ENCODE peak calls at places on chromosomes 11 and 22, in seven cellular contexts. One of them, this sample, is unnamed.

GRCh38 chr11:69210660-69211035 is 54.9 kb downstream of the SMIM38 start:
- DNase-seq in adipocyte: no peak
- DNase-seq in astrocyte of the cerebellum: no peak
- DNase-seq in GM12864: no peak
- DNase-seq in transverse colon: no peak
- DNase-seq in lower lobe of right lung: no peak
- DNase-seq in fibroblast of mammary gland: no peak
- DNase-seq in this sample: no peak

GRCh38 chr11:116558504-116559252 is 214.1 kb downstream of the BUD13 start:
- DNase-seq in adipocyte: no peak
- DNase-seq in astrocyte of the cerebellum: no peak
- DNase-seq in GM12864: no peak
- DNase-seq in transverse colon: no peak
- DNase-seq in lower lobe of right lung: no peak
- DNase-seq in fibroblast of mammary gland: peak; percentile 32
- DNase-seq in this sample: no peak

GRCh38 chr11:2400069-2400760 is at the start of gene TSSC4:
- DNase-seq in adipocyte: peak; percentile 100
- DNase-seq in astrocyte of the cerebellum: peak; percentile 100
- DNase-seq in GM12864: peak; percentile 99
- DNase-seq in transverse colon: peak; percentile 100
- DNase-seq in lower lobe of right lung: peak; percentile 100
- DNase-seq in fibroblast of mammary gland: peak; percentile 100
- DNase-seq in this sample: peak; percentile 99

GRCh38 chr22:40446203-40446602 is 75.8 kb downstream of the SGSM3 start:
- DNase-seq in adipocyte: no peak
- DNase-seq in astrocyte of the cerebellum: no peak
- DNase-seq in GM12864: no peak
- DNase-seq in transverse colon: no peak
- DNase-seq in lower lobe of right lung: no peak
- DNase-seq in fibroblast of mammary gland: no peak
- DNase-seq in this sample: no peak

GRCh38 chr11:126510621-126511370 is 155.3 kb downstream of the ST3GAL4 start:
- DNase-seq in adipocyte: no peak
- DNase-seq in astrocyte of the cerebellum: peak; percentile 2
- DNase-seq in GM12864: no peak
- DNase-seq in transverse colon: no peak
- DNase-seq in lower lobe of right lung: no peak
- DNase-seq in fibroblast of mammary gland: no peak
- DNase-seq in this sample: no peak

GRCh38 chr11:15124528-15124927 is 9.8 kb downstream of the INSC start:
- DNase-seq in adipocyte: no peak
- DNase-seq in astrocyte of the cerebellum: no peak
- DNase-seq in GM12864: no peak
- DNase-seq in transverse colon: no peak
- DNase-seq in lower lobe of right lung: no peak
- DNase-seq in fibroblast of mammary gland: no peak
- DNase-seq in this sample: no peak

GRCh38 chr11:65478411-65479183 is 20.2 kb upstream of the MALAT1 start:
- DNase-seq in adipocyte: peak; percentile 38
- DNase-seq in astrocyte of the cerebellum: no peak
- DNase-seq in GM12864: no peak
- DNase-seq in transverse colon: peak; percentile 61
- DNase-seq in lower lobe of right lung: peak; percentile 64
- DNase-seq in fibroblast of mammary gland: peak; percentile 87
- DNase-seq in this sample: no peak

GRCh38 chr11:8252388-8252787 is 11.3 kb downstream of the LMO1 start:
- DNase-seq in adipocyte: no peak
- DNase-seq in astrocyte of the cerebellum: no peak
- DNase-seq in GM12864: no peak
- DNase-seq in transverse colon: no peak
- DNase-seq in lower lobe of right lung: peak; percentile 14
- DNase-seq in fibroblast of mammary gland: no peak
- DNase-seq in this sample: no peak

GRCh38 chr22:17368727-17369552 is at the start of gene CECR2:
- DNase-seq in adipocyte: peak; percentile 1
- DNase-seq in astrocyte of the cerebellum: no peak
- DNase-seq in GM12864: no peak
- DNase-seq in transverse colon: peak; percentile 21
- DNase-seq in lower lobe of right lung: peak; percentile 72
- DNase-seq in fibroblast of mammary gland: no peak
- DNase-seq in this sample: no peak

GRCh38 chr11:35515224-35515623 is 10.2 kb downstream of the PAMR1 start:
- DNase-seq in adipocyte: peak; percentile 85
- DNase-seq in astrocyte of the cerebellum: no peak
- DNase-seq in GM12864: no peak
- DNase-seq in transverse colon: no peak
- DNase-seq in lower lobe of right lung: no peak
- DNase-seq in fibroblast of mammary gland: peak; percentile 85
- DNase-seq in this sample: peak; percentile 85

GRCh38 chr11:5291207-5291838 is 10.4 kb downstream of the OR51B4 start:
- DNase-seq in adipocyte: peak; percentile 57
- DNase-seq in astrocyte of the cerebellum: peak; percentile 6
- DNase-seq in GM12864: no peak
- DNase-seq in transverse colon: no peak
- DNase-seq in lower lobe of right lung: no peak
- DNase-seq in fibroblast of mammary gland: peak; percentile 69
- DNase-seq in this sample: no peak

GRCh38 chr11:72584293-72584921 is 89.8 kb downstream of the PDE2A start:
- DNase-seq in adipocyte: peak; percentile 16
- DNase-seq in astrocyte of the cerebellum: no peak
- DNase-seq in GM12864: no peak
- DNase-seq in transverse colon: peak; percentile 60
- DNase-seq in lower lobe of right lung: peak; percentile 86
- DNase-seq in fibroblast of mammary gland: peak; percentile 38
- DNase-seq in this sample: no peak
- H3K4me3 ChIP-seq in adipocyte: no peak overlapping the region
- H3K4me3 ChIP-seq in astrocyte of the cerebellum: no peak overlapping the region
- H3K4me3 ChIP-seq in GM12864: no peak overlapping the region
- H3K4me3 ChIP-seq in transverse colon: no peak overlapping the region
- H3K4me3 ChIP-seq in lower lobe of right lung: peak overlapping the region; percentile 28
- H3K4me3 ChIP-seq in fibroblast of mammary gland: peak overlapping the region; percentile 2
- H3K4me3 ChIP-seq in this sample: peak overlapping the region; percentile 8

GRCh38 chr22:22462813-22463567 is 45.6 kb downstream of the ZNF280B start:
- DNase-seq in adipocyte: no peak
- DNase-seq in astrocyte of the cerebellum: no peak
- DNase-seq in GM12864: no peak
- DNase-seq in transverse colon: no peak
- DNase-seq in lower lobe of right lung: no peak
- DNase-seq in fibroblast of mammary gland: peak; percentile 14
- DNase-seq in this sample: no peak

GRCh38 chr22:22465782-22466181 is 42.8 kb downstream of the ZNF280B start:
- DNase-seq in adipocyte: no peak
- DNase-seq in astrocyte of the cerebellum: no peak
- DNase-seq in GM12864: no peak
- DNase-seq in transverse colon: no peak
- DNase-seq in lower lobe of right lung: no peak
- DNase-seq in fibroblast of mammary gland: peak; percentile 56
- DNase-seq in this sample: no peak

GRCh38 chr22:22464541-22465054 is 43.9 kb downstream of the ZNF280B start:
- DNase-seq in adipocyte: no peak
- DNase-seq in astrocyte of the cerebellum: no peak
- DNase-seq in GM12864: no peak
- DNase-seq in transverse colon: no peak
- DNase-seq in lower lobe of right lung: no peak
- DNase-seq in fibroblast of mammary gland: no peak
- DNase-seq in this sample: no peak

GRCh38 chr22:22465094-22465602 is 43.4 kb downstream of the ZNF280B start:
- DNase-seq in adipocyte: no peak
- DNase-seq in astrocyte of the cerebellum: no peak
- DNase-seq in GM12864: no peak
- DNase-seq in transverse colon: no peak
- DNase-seq in lower lobe of right lung: no peak
- DNase-seq in fibroblast of mammary gland: no peak
- DNase-seq in this sample: no peak

DNA sequence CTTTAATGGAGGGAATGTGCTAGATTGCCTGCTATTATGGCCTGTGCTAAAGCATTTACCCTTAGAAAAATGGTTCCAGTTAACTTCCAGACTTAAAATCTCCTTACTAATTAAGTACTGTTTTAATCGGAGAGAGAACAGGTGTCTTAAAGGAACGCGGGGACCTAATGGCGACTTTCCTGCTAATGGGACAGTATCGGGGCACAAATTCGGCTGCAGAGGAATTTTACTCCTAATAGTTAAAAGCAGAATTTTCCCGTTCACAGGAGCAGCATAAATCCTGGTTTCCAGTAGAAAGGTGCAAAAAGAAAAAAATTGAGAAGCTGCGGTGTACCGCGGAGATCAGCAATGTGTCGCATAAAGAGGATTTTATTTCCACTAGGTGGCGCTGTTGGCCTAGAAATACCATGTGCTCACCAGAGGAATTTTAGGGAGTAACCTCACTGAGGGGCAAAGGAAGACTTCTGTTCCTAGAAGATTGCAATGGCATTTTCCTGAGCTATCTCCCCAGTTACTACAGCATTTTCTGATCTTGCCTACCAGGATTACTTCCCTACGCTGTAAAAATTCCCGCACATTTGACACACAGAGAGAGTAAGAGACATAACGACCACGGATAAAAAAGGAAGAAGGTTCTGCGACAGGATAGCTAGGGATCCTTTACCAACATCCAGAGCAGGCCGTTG is 44.5 kb downstream of the ZNF280B start:
- DNase-seq in adipocyte: peak; percentile 85
- DNase-seq in astrocyte of the cerebellum: peak; percentile 35
- DNase-seq in GM12864: peak; percentile 24
- DNase-seq in transverse colon: peak; percentile 44
- DNase-seq in lower lobe of right lung: no peak
- DNase-seq in fibroblast of mammary gland: peak; percentile 64
- DNase-seq in this sample: no peak
- H3K4me3 ChIP-seq in adipocyte: no peak overlapping the region
- H3K4me3 ChIP-seq in astrocyte of the cerebellum: no peak overlapping the region
- H3K4me3 ChIP-seq in GM12864: no peak overlapping the region
- H3K4me3 ChIP-seq in transverse colon: no peak overlapping the region
- H3K4me3 ChIP-seq in lower lobe of right lung: no peak overlapping the region
- H3K4me3 ChIP-seq in fibroblast of mammary gland: no peak overlapping the region
- H3K4me3 ChIP-seq in this sample: no peak overlapping the region

GRCh38 chr22:29202231-29203192 is 3.2 kb upstream of the EMID1 start:
- DNase-seq in adipocyte: no peak
- DNase-seq in astrocyte of the cerebellum: peak; percentile 88
- DNase-seq in GM12864: peak; percentile 87
- DNase-seq in transverse colon: peak; percentile 59
- DNase-seq in lower lobe of right lung: peak; percentile 67
- DNase-seq in fibroblast of mammary gland: peak; percentile 5
- DNase-seq in this sample: no peak

GRCh38 chr22:29200901-29201300 is 4.8 kb upstream of the EMID1 start:
- DNase-seq in adipocyte: no peak
- DNase-seq in astrocyte of the cerebellum: no peak
- DNase-seq in GM12864: no peak
- DNase-seq in transverse colon: no peak
- DNase-seq in lower lobe of right lung: no peak
- DNase-seq in fibroblast of mammary gland: no peak
- DNase-seq in this sample: no peak

GRCh38 chr22:29203456-29203855 is 2.2 kb upstream of the EMID1 start:
- DNase-seq in adipocyte: no peak
- DNase-seq in astrocyte of the cerebellum: no peak
- DNase-seq in GM12864: no peak
- DNase-seq in transverse colon: no peak
- DNase-seq in lower lobe of right lung: no peak
- DNase-seq in fibroblast of mammary gland: no peak
- DNase-seq in this sample: no peak

GRCh38 chr22:29199702-29200400 is 5.8 kb upstream of the EMID1 start:
- DNase-seq in adipocyte: no peak
- DNase-seq in astrocyte of the cerebellum: no peak
- DNase-seq in GM12864: no peak
- DNase-seq in transverse colon: no peak
- DNase-seq in lower lobe of right lung: peak; percentile 10
- DNase-seq in fibroblast of mammary gland: no peak
- DNase-seq in this sample: no peak

GRCh38 chr22:29201722-29202230 is 3.9 kb upstream of the EMID1 start:
- DNase-seq in adipocyte: no peak
- DNase-seq in astrocyte of the cerebellum: no peak
- DNase-seq in GM12864: no peak
- DNase-seq in transverse colon: no peak
- DNase-seq in lower lobe of right lung: no peak
- DNase-seq in fibroblast of mammary gland: no peak
- DNase-seq in this sample: no peak
- H3K4me3 ChIP-seq in adipocyte: no peak overlapping the region
- H3K4me3 ChIP-seq in astrocyte of the cerebellum: no peak overlapping the region
- H3K4me3 ChIP-seq in GM12864: no peak overlapping the region
- H3K4me3 ChIP-seq in transverse colon: no peak overlapping the region
- H3K4me3 ChIP-seq in lower lobe of right lung: no peak overlapping the region
- H3K4me3 ChIP-seq in fibroblast of mammary gland: no peak overlapping the region
- H3K4me3 ChIP-seq in this sample: no peak overlapping the region

GRCh38 chr11:84923489-84923888 is 703.7 kb downstream of the DLG2 start:
- DNase-seq in adipocyte: no peak
- DNase-seq in astrocyte of the cerebellum: no peak
- DNase-seq in GM12864: no peak
- DNase-seq in transverse colon: no peak
- DNase-seq in lower lobe of right lung: no peak
- DNase-seq in fibroblast of mammary gland: no peak
- DNase-seq in this sample: no peak

GRCh38 chr11:84922836-84923235 is 704.3 kb downstream of the DLG2 start:
- DNase-seq in adipocyte: no peak
- DNase-seq in astrocyte of the cerebellum: no peak
- DNase-seq in GM12864: no peak
- DNase-seq in transverse colon: peak; percentile 7
- DNase-seq in lower lobe of right lung: no peak
- DNase-seq in fibroblast of mammary gland: no peak
- DNase-seq in this sample: no peak

GRCh38 chr11:84924290-84924689 is 702.9 kb downstream of the DLG2 start:
- DNase-seq in adipocyte: no peak
- DNase-seq in astrocyte of the cerebellum: no peak
- DNase-seq in GM12864: no peak
- DNase-seq in transverse colon: no peak
- DNase-seq in lower lobe of right lung: no peak
- DNase-seq in fibroblast of mammary gland: no peak
- DNase-seq in this sample: no peak

DNA sequence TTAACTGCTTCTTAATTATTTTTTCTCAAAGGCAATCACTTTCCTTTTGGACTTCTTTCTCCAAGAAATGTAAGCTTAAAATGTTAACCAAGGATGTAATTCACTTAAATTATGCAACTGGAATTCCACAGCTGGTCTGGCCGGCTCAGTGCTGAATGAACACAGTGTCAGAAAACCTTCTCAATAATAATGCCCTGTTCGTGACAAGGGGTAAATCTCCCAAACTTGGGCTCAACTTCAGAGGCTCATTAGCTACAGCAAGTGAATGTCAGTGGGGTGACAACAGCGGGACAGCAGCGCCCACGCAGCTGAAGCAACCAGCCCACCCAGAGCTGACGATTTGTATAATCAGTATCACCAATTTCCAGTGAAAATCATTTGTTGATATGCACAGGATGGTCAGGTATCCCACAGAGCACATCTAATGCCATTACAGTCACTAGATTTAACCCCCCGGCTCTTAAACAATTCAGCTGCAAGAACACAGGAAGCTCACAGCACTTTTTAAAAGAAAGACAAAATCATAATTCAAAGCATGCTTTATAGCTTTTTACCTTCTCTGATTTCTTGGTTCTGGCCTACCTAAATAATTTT is 704.8 kb downstream of the DLG2 start:
- DNase-seq in adipocyte: peak; percentile 57
- DNase-seq in astrocyte of the cerebellum: no peak
- DNase-seq in GM12864: no peak
- DNase-seq in transverse colon: no peak
- DNase-seq in lower lobe of right lung: no peak
- DNase-seq in fibroblast of mammary gland: no peak
- DNase-seq in this sample: no peak
- H3K4me3 ChIP-seq in adipocyte: peak overlapping the region; percentile 4
- H3K4me3 ChIP-seq in astrocyte of the cerebellum: no peak overlapping the region
- H3K4me3 ChIP-seq in GM12864: no peak overlapping the region
- H3K4me3 ChIP-seq in transverse colon: no peak overlapping the region
- H3K4me3 ChIP-seq in lower lobe of right lung: no peak overlapping the region
- H3K4me3 ChIP-seq in fibroblast of mammary gland: no peak overlapping the region
- H3K4me3 ChIP-seq in this sample: no peak overlapping the region